ENCODE peak calls at places on chromosomes 12 and 14, in ten cellular contexts. C, Z, G, S, P, N, I, X, M and O are unnamed samples.

GRCh38 chr12:32024884-32025599 is 65.8 kb downstream of the RESF1 start:
- DNase-seq in C (no peak), Z (no peak), G (no peak), S (no peak), P (no peak), N (no peak), I (peak), X (no peak), M (peak), O (no peak)

GRCh38 chr14:61154606-61155005 is 126.5 kb downstream of the TMEM30B start:
- DNase-seq in C (no peak), Z (no peak), G (no peak), S (no peak), P (no peak), N (no peak), I (no peak), X (no peak), M (no peak), O (no peak)

GRCh38 chr12:81450920-81451739 is 308.0 kb downstream of the PPFIA2 start:
- DNase-seq in C (no peak), Z (peak), G (peak), S (peak), P (no peak), N (peak), I (peak), X (no peak), M (no peak), O (peak)

GRCh38 chr12:111993290-111994150 is 19.4 kb downstream of the TMEM116 start:
- DNase-seq in C (no peak), Z (no peak), G (no peak), S (no peak), P (no peak), N (no peak), I (no peak), X (peak), M (no peak), O (no peak)

GRCh38 chr14:68667313-68667791 is 125.5 kb downstream of the ZFP36L1 start:
- DNase-seq in C (no peak), Z (no peak), G (peak), S (no peak), P (peak), N (no peak), I (no peak), X (no peak), M (no peak), O (no peak)

GRCh38 chr12:120257041-120257821 is 8.3 kb downstream of the PXN start:
- DNase-seq in C (peak), Z (peak), G (peak), S (no peak), P (peak), N (no peak), I (no peak), X (no peak), M (no peak), O (no peak)

GRCh38 chr12:89882051-89882450 is 173.4 kb upstream of the ATP2B1 start:
- DNase-seq in C (no peak), Z (no peak), G (no peak), S (no peak), P (no peak), N (no peak), I (no peak), X (peak), M (no peak), O (no peak)

GRCh38 chr12:49279706-49280159 is 14.9 kb downstream of the TUBA1C start:
- DNase-seq in C (no peak), Z (peak), G (no peak), S (no peak), P (no peak), N (no peak), I (peak), X (no peak), M (no peak), O (peak)

GRCh38 chr14:24411468-24412454 is 13.0 kb downstream of the NYNRIN start:
- DNase-seq in C (peak), Z (peak), G (no peak), S (peak), P (peak), N (peak), I (peak), X (no peak), M (no peak), O (no peak)

GRCh38 chr14:57671021-57671420 is 177.4 kb upstream of the CCDC198 start:
- DNase-seq in C (no peak), Z (no peak), G (no peak), S (no peak), P (no peak), N (no peak), I (no peak), X (no peak), M (no peak), O (no peak)

GRCh38 chr12:67091678-67092077 is 177.5 kb upstream of the CAND1 start:
- DNase-seq in C (no peak), Z (no peak), G (no peak), S (no peak), P (no peak), N (no peak), I (no peak), X (no peak), M (no peak), O (no peak)

GRCh38 chr14:57391609-57392195 is 1.3 kb downstream of the NAA30 start:
- DNase-seq in C (no peak), Z (no peak), G (no peak), S (no peak), P (no peak), N (no peak), I (no peak), X (no peak), M (no peak), O (no peak)

GRCh38 chr12:103800252-103800771 is 40.7 kb downstream of the NT5DC3 start:
- DNase-seq in C (peak), Z (no peak), G (peak), S (no peak), P (peak), N (no peak), I (peak), X (no peak), M (no peak), O (no peak)

GRCh38 chr14:85482549-85482948 is 47.4 kb upstream of the FLRT2 start:
- DNase-seq in C (peak), Z (no peak), G (no peak), S (no peak), P (no peak), N (no peak), I (peak), X (no peak), M (no peak), O (no peak)

GRCh38 chr12:1911598-1912575 is 6.6 kb downstream of the CACNA2D4 start:
- DNase-seq in C (peak), Z (no peak), G (no peak), S (no peak), P (no peak), N (peak), I (no peak), X (no peak), M (peak), O (no peak)

GRCh38 chr14:73743431-73743931 is 29.3 kb upstream of the PNMA1 start:
- DNase-seq in C (no peak), Z (no peak), G (no peak), S (no peak), P (peak), N (no peak), I (no peak), X (no peak), M (no peak), O (peak)

GRCh38 chr12:31574803-31575573 is 15.9 kb downstream of the DENND5B start:
- DNase-seq in C (no peak), Z (no peak), G (no peak), S (no peak), P (no peak), N (no peak), I (peak), X (no peak), M (no peak), O (no peak)

GRCh38 chr12:101925352-101925751 is 48.0 kb downstream of the DRAM1 start:
- DNase-seq in C (peak), Z (no peak), G (no peak), S (no peak), P (peak), N (no peak), I (no peak), X (no peak), M (peak), O (peak)

GRCh38 chr14:22566845-22567244 is 22.2 kb downstream of the DAD1 start:
- DNase-seq in C (no peak), Z (no peak), G (no peak), S (no peak), P (no peak), N (no peak), I (no peak), X (no peak), M (no peak), O (no peak)

GRCh38 chr12:76880156-76881023 is 1.6 kb upstream of the CSRP2 start:
- DNase-seq in C (no peak), Z (no peak), G (no peak), S (no peak), P (no peak), N (no peak), I (peak), X (no peak), M (no peak), O (no peak)

GRCh38 chr14:35234007-35234406 is 58.2 kb upstream of the PSMA6 start:
- DNase-seq in C (no peak), Z (no peak), G (no peak), S (no peak), P (no peak), N (no peak), I (no peak), X (no peak), M (no peak), O (no peak)

GRCh38 chr12:1083086-1083887 is 92.3 kb downstream of the ERC1 start:
- DNase-seq in C (no peak), Z (peak), G (no peak), S (no peak), P (no peak), N (no peak), I (no peak), X (no peak), M (no peak), O (no peak)

GRCh38 chr12:104960464-104960863 is 2.4 kb upstream of the SLC41A2 start:
- DNase-seq in C (no peak), Z (no peak), G (no peak), S (no peak), P (no peak), N (no peak), I (no peak), X (no peak), M (no peak), O (no peak)

GRCh38 chr14:20191396-20191795 is 700 bp downstream of the OR11G2 start:
- DNase-seq in C (no peak), Z (no peak), G (no peak), S (no peak), P (no peak), N (no peak), I (no peak), X (no peak), M (no peak), O (no peak)

GRCh38 chr14:92579244-92579643 is 65.7 kb downstream of the RIN3 start:
- DNase-seq in C (no peak), Z (no peak), G (no peak), S (no peak), P (no peak), N (no peak), I (no peak), X (no peak), M (no peak), O (no peak)

GRCh38 chr12:123142948-123143752 is 7.7 kb downstream of the PITPNM2 start:
- DNase-seq in C (no peak), Z (peak), G (no peak), S (peak), P (peak), N (no peak), I (peak), X (no peak), M (peak), O (no peak)

DNA sequence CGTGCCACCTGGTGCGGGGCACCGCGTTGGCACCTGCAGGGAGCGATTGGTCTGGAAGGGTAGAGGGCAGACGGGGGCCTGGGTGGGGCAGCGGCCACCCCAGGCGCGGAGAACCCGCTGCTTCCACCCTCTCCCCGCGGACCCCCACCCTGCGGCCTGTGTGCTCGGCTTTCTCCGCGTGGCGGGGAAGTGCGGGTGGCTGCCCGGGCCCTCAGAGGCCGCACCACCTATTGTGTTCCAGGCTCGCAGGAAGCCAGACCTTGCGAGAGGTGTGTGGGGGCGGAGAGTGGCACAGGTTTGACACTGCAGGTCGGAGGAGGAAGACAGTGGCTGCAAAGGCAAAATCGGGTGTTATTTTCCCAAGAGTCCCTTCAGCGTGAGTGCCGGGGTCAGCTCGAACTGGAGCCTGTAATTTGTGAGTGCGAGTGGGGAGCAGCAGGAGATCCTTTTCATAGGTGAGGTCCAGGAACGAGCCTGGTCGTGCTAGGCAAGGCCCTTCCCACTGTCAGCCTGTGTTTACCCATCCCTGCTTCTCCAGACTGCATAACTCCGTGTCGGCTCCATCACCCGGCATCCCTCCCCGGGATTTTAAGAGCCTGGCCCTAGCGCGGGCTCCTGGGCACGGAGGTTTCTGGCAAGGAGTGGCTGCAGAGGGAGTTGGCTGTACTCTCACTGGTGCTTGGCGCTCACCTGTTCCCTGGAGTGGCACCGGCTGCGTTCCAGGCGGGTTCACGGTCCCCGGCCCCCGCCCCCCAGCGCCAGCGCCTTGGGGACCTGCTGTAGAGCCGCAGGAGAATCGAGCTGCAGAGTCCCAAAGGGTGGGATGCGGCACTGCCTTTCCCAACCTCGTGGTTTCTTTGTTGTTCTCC is 930 bp downstream of the TBC1D30 start:
- DNase-seq in C (peak), Z (peak), G (no peak), S (no peak), P (no peak), N (peak), I (no peak), X (no peak), M (no peak), O (no peak)
- TF ChIP-seq POLR2AphosphoS5 in C (no peak), Z (no peak), G (no peak), S (no peak), P (no peak), N (no peak), I (no peak), X (no peak), M (no peak), O (no peak)

DNA sequence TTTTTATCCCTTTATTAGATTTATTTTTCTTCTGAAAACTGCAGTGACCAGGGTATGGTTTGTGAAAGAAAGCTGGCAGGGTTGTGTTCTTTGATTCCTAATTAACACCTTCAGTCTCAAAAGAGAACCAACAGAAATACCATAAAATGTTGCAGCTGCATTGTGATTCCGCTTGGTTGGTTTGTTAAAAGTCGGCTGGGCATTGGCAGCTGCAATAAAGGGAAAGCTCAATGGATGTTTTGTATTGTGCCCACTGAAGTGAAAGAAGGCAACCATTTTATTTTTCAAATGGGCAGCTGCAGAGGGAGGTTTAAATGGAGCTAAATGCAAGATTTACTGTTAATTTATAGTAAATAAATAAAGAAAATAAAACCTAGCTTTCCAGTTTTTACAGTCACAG is 16.7 kb downstream of the LGR5 start:
- DNase-seq in C (no peak), Z (no peak), G (no peak), S (no peak), P (no peak), N (no peak), I (no peak), X (no peak), M (no peak), O (no peak)
- H3K27ac ChIP-seq in C (no peak), Z (no peak), G (no peak), S (no peak), P (no peak), N (no peak), I (no peak), X (no peak), M (no peak), O (no peak)

GRCh38 chr12:106986625-106987389 is at the start of gene MTERF2:
- DNase-seq in C (peak), Z (peak), G (peak), S (peak), P (peak), N (peak), I (peak), X (peak), M (peak), O (peak)

GRCh38 chr12:106982229-106982628 is 4.7 kb downstream of the MTERF2 start:
- DNase-seq in C (no peak), Z (no peak), G (no peak), S (no peak), P (no peak), N (no peak), I (no peak), X (no peak), M (no peak), O (no peak)

GRCh38 chr12:106986135-106986534 is 811 bp downstream of the MTERF2 start:
- DNase-seq in C (no peak), Z (no peak), G (no peak), S (no peak), P (no peak), N (no peak), I (no peak), X (no peak), M (no peak), O (no peak)

GRCh38 chr12:106985479-106985878 is 1.5 kb downstream of the MTERF2 start:
- DNase-seq in C (no peak), Z (no peak), G (no peak), S (no peak), P (no peak), N (no peak), I (peak), X (no peak), M (no peak), O (no peak)

DNA sequence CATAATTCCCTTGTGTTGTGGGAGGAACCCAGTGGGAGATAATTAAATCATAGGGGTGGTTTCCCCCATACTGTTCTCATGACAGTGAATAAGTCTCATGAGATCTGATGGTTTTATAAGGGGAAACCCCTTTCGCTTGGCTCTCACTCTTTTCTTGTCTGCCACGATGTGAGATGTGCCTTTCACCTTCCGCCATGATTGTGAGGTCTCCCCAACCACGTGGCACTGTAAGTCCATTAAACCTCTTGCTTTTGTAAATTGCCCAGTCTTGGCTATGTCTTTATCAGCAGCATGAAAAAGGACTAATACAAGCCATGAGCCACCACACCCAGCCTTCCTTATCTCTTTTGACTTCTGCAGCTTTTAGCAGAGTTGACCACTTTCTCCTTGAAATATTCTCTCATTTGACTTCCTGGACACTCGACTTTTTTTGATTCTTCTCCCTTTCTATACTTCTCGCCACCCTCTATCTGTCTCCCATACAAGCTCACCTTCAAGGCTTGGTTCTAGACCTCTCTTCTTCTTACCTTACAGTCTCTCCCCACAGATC is 2.3 kb downstream of the MTERF2 start:
- DNase-seq in C (no peak), Z (no peak), G (no peak), S (no peak), P (no peak), N (no peak), I (no peak), X (no peak), M (no peak), O (no peak)
- TF ChIP-seq POLR2AphosphoS5 in C (no peak), Z (no peak), G (no peak), S (no peak), P (no peak), N (no peak), I (no peak), X (no peak), M (no peak), O (no peak)

DNA sequence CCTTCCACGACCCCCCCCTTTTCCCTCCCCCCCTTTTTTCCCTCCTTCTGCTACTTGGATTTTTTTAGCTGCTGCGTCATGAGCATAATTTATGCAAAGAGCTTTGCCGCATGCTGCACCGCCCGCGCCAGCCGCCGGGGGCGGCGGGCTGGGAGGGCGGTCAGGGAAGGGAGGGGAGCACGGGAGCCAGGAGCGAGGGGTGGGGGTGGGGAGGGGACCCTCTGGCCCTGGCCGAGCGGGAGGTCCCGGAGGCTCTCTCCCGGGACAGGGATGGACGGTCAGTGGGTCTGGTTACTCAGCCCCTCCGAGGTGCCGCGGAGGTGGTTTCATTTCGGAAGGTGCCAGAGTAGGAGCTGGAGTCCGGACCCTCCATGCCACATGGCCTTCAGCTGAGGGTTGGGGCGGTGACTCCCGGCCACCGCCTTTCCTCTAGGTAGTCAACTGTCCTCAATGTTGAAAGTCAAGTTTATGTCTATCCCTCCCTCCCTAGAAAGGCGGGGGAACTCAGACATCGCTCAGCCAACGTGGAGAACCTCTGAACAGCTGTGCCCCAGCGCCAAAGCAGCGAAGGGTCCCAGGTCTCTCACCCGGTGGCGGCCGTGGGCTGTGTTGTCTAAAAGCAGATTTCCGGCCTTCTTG is at the start of gene POU6F1:
- DNase-seq in C (peak), Z (peak), G (peak), S (peak), P (peak), N (no peak), I (peak), X (peak), M (peak), O (peak)
- H3K27ac ChIP-seq in C (peak), Z (peak), G (peak), S (peak), P (peak), N (peak), I (peak), X (peak), M (peak), O (peak)

GRCh38 chr14:70027785-70028428 is 148.7 kb downstream of the SMOC1 start:
- DNase-seq in C (peak), Z (peak), G (peak), S (peak), P (peak), N (peak), I (peak), X (no peak), M (no peak), O (no peak)
- TF ChIP-seq POLR2AphosphoS5 in C (no peak), Z (no peak), G (no peak), S (no peak), P (no peak), N (no peak), I (no peak), X (no peak), M (no peak), O (no peak)

DNA sequence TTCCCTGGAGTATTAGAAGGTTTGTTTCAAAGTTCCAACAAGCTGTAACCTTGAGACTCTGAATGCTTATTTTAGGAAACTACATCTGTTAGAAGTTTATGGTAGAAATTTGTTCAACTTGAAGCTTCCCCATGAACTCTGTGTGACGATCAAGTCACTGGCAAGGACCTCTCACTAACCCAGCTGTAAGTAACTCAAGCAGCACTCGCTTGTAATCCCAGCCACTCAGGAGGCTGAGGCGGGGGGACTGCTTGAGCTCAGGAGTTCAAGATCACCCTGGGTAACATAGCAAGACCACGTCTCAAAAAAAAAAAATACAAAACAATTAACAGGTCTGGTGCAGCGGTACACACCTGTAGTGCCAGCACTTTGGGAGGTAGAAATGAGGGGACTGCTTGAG is 25.6 kb downstream of the TESC start:
- DNase-seq in C (no peak), Z (no peak), G (no peak), S (no peak), P (no peak), N (no peak), I (no peak), X (no peak), M (no peak), O (no peak)
- H3K27ac ChIP-seq in C (no peak), Z (no peak), G (no peak), S (no peak), P (no peak), N (no peak), I (no peak), X (no peak), M (no peak), O (peak)